ENCODE peak calls at places on chromosome 15, in seven cellular contexts. M is type B pancreatic cell; Q is CD8-positive, alpha-beta T cell; L is HFFc6; F is prostate gland; A is AG09319; D is OCI-LY7. U is an unnamed sample.

GRCh38 chr15:75065851-75066509 is 42.6 kb downstream of the PPCDC start:
- DNase-seq in L (peak), M (no peak), Q (no peak), A (no peak), F (no peak), D (no peak), U (no peak)

GRCh38 chr15:77550275-77551251 is 82.1 kb downstream of the LINGO1 start:
- DNase-seq in A (no peak), M (no peak), D (no peak), F (no peak), Q (no peak), L (no peak), U (no peak)

GRCh38 chr15:48536681-48537091 is 108.8 kb downstream of the FBN1 start:
- DNase-seq in Q (no peak), D (no peak), A (no peak), F (no peak), M (no peak), L (peak), U (peak)

GRCh38 chr15:77532067-77532710 is 100.5 kb downstream of the LINGO1 start:
- DNase-seq in F (no peak), A (no peak), Q (no peak), D (no peak), M (no peak), L (no peak), U (no peak)

GRCh38 chr15:40785158-40785557 is 15.4 kb downstream of the C15orf62 start:
- DNase-seq in F (no peak), L (no peak), D (no peak), A (no peak), M (no peak), Q (no peak), U (no peak)

GRCh38 chr15:42921049-42921731 is 612 bp upstream of the TTBK2 start:
- DNase-seq in A (no peak), D (peak), L (no peak), Q (peak), M (no peak), F (peak), U (no peak)

GRCh38 chr15:50840520-50840919 is 68.0 kb upstream of the AP4E1 start:
- DNase-seq in Q (no peak), L (no peak), F (no peak), A (no peak), M (no peak), D (no peak), U (no peak)

GRCh38 chr15:73081321-73081958 is 29.2 kb downstream of the NEO1 start:
- DNase-seq in L (peak), M (no peak), D (peak), F (peak), A (peak), Q (no peak), U (peak)

GRCh38 chr15:36468746-36469145 is 110.7 kb upstream of the CDIN1 start:
- DNase-seq in M (no peak), A (peak), Q (no peak), L (peak), D (no peak), F (no peak), U (no peak)

GRCh38 chr15:24919446-24919845 is 35.3 kb upstream of the SNRPN start:
- DNase-seq in L (no peak), D (no peak), A (no peak), Q (no peak), F (peak), M (no peak), U (peak)

GRCh38 chr15:66740802-66741201 is 38.8 kb downstream of the SMAD6 start:
- DNase-seq in M (no peak), L (peak), Q (no peak), D (no peak), A (no peak), F (peak), U (no peak)

GRCh38 chr15:31353931-31354330 is 27.3 kb downstream of the KLF13 start:
- DNase-seq in Q (no peak), M (no peak), D (no peak), A (no peak), L (peak), F (no peak), U (peak)

GRCh38 chr15:64149424-64150235 is 1.9 kb upstream of the SNX22 start:
- DNase-seq in F (no peak), M (no peak), A (no peak), D (peak), Q (no peak), L (peak), U (no peak)
- TF ChIP-seq CTCF in F (no peak), M (no peak), A (peak), D (peak), Q (no peak), L (peak), U (peak)

GRCh38 chr15:88981244-88982215 is 68.4 kb upstream of the MFGE8 start:
- DNase-seq in A (no peak), Q (no peak), F (no peak), D (no peak), M (no peak), L (no peak), U (no peak)
- TF ChIP-seq CTCF in A (no peak), Q (no peak), F (no peak), D (no peak), M (no peak), L (no peak), U (no peak)

GRCh38 chr15:76116138-76116885 is 56.5 kb downstream of the TMEM266 start:
- DNase-seq in A (no peak), Q (no peak), F (no peak), M (no peak), L (no peak), D (no peak), U (no peak)
- TF ChIP-seq CTCF in A (no peak), Q (no peak), F (no peak), M (no peak), L (no peak), D (no peak), U (no peak)

GRCh38 chr15:90597477-90598052 is 67.8 kb downstream of the CRTC3 start:
- DNase-seq in D (peak), L (no peak), Q (no peak), A (no peak), M (no peak), F (no peak), U (no peak)

GRCh38 chr15:90596943-90597342 is 67.2 kb downstream of the CRTC3 start:
- DNase-seq in L (no peak), A (no peak), D (peak), F (no peak), M (no peak), Q (no peak), U (no peak)

GRCh38 chr15:90599116-90599515 is 69.4 kb downstream of the CRTC3 start:
- DNase-seq in F (no peak), L (no peak), M (no peak), A (no peak), Q (no peak), D (no peak), U (peak)

GRCh38 chr15:90598679-90599078 is 69.0 kb downstream of the CRTC3 start:
- DNase-seq in F (no peak), A (no peak), Q (no peak), M (no peak), D (no peak), L (no peak), U (no peak)

GRCh38 chr15:90598053-90598577 is 68.4 kb downstream of the CRTC3 start:
- DNase-seq in F (no peak), M (no peak), A (no peak), D (peak), Q (no peak), L (peak), U (no peak)
- TF ChIP-seq CTCF in F (no peak), M (no peak), A (no peak), D (peak), Q (no peak), L (no peak), U (no peak)

GRCh38 chr15:68711406-68711805 is 109.3 kb downstream of the ANP32A start:
- DNase-seq in Q (no peak), D (no peak), A (no peak), M (no peak), L (no peak), F (no peak), U (no peak)
- TF ChIP-seq CTCF in Q (no peak), D (no peak), A (no peak), M (no peak), L (no peak), F (no peak), U (no peak)

DNA sequence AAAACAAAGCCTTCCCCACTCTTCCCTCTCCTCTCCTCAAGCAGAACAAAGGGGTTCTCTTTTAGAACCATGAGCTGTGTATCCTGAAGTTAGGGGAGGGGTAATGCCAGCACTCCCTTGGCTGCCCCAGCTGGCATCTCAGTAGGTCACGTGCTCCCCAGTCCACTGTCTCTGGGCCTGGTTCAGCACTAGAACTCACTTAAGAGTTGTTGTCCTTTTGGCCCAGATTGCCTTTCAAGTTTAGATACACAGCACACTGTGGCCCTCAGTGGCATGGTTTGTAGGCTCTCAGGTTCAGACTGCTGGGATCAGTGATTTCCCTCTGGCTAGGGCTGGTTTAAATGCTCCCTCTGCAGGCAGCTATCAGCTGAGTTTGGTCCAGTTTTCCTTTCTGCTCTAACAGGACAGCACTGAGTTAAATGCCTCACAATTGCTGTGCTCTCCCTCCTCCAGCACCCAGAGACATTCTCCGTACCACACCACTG is 188.4 kb upstream of the ST8SIA2 start:
- DNase-seq in D (peak), M (no peak), Q (no peak), L (no peak), A (no peak), F (no peak), U (no peak)
- TF ChIP-seq CTCF in D (peak), M (peak), Q (no peak), L (no peak), A (peak), F (no peak), U (peak)

U was measured in LNCaP clone FGC.